ENCODE peak calls at places on chromosomes 16 and 17, in four cellular contexts. V is brain microvascular endothelial cell, D is heart left ventricle, T is uterus. K is an unnamed sample.

GRCh38 chr17:7351665-7352558 is at the start of gene KCTD11:
- DNase-seq in D (peak; percentile 91), V (peak; percentile 83), T (peak; percentile 93), K (peak; percentile 91)

GRCh38 chr17:38729886-38730525 is at the start of gene CISD3:
- DNase-seq in V (no peak), D (peak; percentile 91), T (peak; percentile 86), K (peak; percentile 40)

GRCh38 chr17:82230627-82231311 is 1.9 kb downstream of the SLC16A3 start:
- DNase-seq in D (peak; percentile 90), V (peak; percentile 64), T (peak; percentile 91), K (no peak)

GRCh38 chr17:80758793-80759673 is 214.4 kb downstream of the RPTOR start:
- DNase-seq in D (no peak), T (peak; percentile 45), V (no peak), K (no peak)

GRCh38 chr17:80319262-80319998 is 58.8 kb downstream of the RNF213 start:
- DNase-seq in T (no peak), V (no peak), D (no peak), K (no peak)

GRCh38 chr16:2752850-2753522 is 548 bp downstream of the SRRM2 start:
- DNase-seq in V (peak; percentile 41), T (peak; percentile 88), D (peak; percentile 88), K (no peak)

GRCh38 chr16:28556914-28557320 is 3.2 kb downstream of the SGF29 start:
- DNase-seq in V (no peak), T (no peak), D (no peak), K (no peak)

GRCh38 chr16:50584033-50584722 is 36.0 kb downstream of the NKD1 start:
- DNase-seq in V (no peak), T (no peak), D (no peak), K (no peak)

GRCh38 chr17:14201595-14201994 is 35.1 kb downstream of the CDRT15 start:
- DNase-seq in T (no peak), V (no peak), D (no peak), K (no peak)

GRCh38 chr17:28020515-28020914 is 22.0 kb upstream of the NLK start:
- DNase-seq in T (no peak), D (no peak), V (no peak), K (no peak)

GRCh38 chr17:82804442-82805191 is 35.2 kb downstream of the ZNF750 start:
- DNase-seq in V (no peak), D (peak; percentile 80), T (peak; percentile 94), K (no peak)

GRCh38 chr16:46620265-46621005 is 744 bp downstream of the SHCBP1 start:
- DNase-seq in T (no peak), D (no peak), V (peak; percentile 8), K (no peak)

GRCh38 chr17:45287526-45288264 is 25.8 kb upstream of the SPATA32 start:
- DNase-seq in T (no peak), D (no peak), V (no peak), K (no peak)

GRCh38 chr16:78669994-78670393 is 570.5 kb downstream of the WWOX start:
- DNase-seq in V (peak; percentile 18), T (peak; percentile 61), D (peak; percentile 75), K (no peak)

GRCh38 chr17:4968916-4969550 is 1.4 kb upstream of the SPAG7 start:
- DNase-seq in T (peak; percentile 50), D (no peak), V (peak; percentile 80), K (no peak)

GRCh38 chr16:29683543-29684090 is 4.6 kb downstream of the QPRT start:
- DNase-seq in T (no peak), D (no peak), V (no peak), K (no peak)

GRCh38 chr16:88569985-88570690 is at the start of gene ZC3H18:
- DNase-seq in V (peak; percentile 86), D (peak; percentile 99), T (peak; percentile 98), K (peak; percentile 72)

GRCh38 chr17:8976638-8977037 is 11.1 kb upstream of the PIK3R5 start:
- DNase-seq in D (no peak), V (no peak), T (no peak), K (no peak)

GRCh38 chr17:56779898-56780777 is 53.6 kb downstream of the C17orf67 start:
- DNase-seq in V (peak; percentile 49), T (peak; percentile 68), D (peak; percentile 63), K (peak; percentile 22)

GRCh38 chr17:35073991-35074627 is 10.6 kb upstream of the RFFL start:
- DNase-seq in D (no peak), T (no peak), V (no peak), K (no peak)

GRCh38 chr16:52456368-52456767 is 90.6 kb downstream of the TOX3 start:
- DNase-seq in D (no peak), V (no peak), T (no peak), K (peak; percentile 28)

GRCh38 chr16:81035975-81036750 is 521 bp downstream of the ATMIN start:
- DNase-seq in T (no peak), V (peak; percentile 6), D (peak; percentile 23), K (no peak)

GRCh38 chr16:66486773-66487579 is 59.9 kb downstream of the BEAN1 start:
- DNase-seq in V (peak; percentile 60), D (no peak), T (peak; percentile 20), K (no peak)

GRCh38 chr16:71474864-71475263 is 12.8 kb upstream of the ZNF23 start:
- DNase-seq in T (no peak), D (no peak), V (peak; percentile 93), K (peak; percentile 94)

GRCh38 chr16:66416981-66417700 is 10.0 kb upstream of the BEAN1 start:
- DNase-seq in T (no peak), V (no peak), D (no peak), K (peak; percentile 55)

GRCh38 chr17:31593806-31594205 is 202.3 kb downstream of the RAB11FIP4 start:
- DNase-seq in D (peak; percentile 56), V (peak; percentile 52), T (no peak), K (peak; percentile 73)

GRCh38 chr16:20901441-20902112 is 1.0 kb downstream of the LYRM1 start:
- DNase-seq in D (peak; percentile 54), T (peak; percentile 42), V (no peak), K (peak; percentile 81)

GRCh38 chr17:15184872-15185624 is 80.1 kb downstream of the PMP22 start:
- DNase-seq in T (no peak), V (no peak), D (no peak), K (no peak)

GRCh38 chr16:5066511-5066910 is 755 bp upstream of the C16orf89 start:
- DNase-seq in V (no peak), T (no peak), D (no peak), K (no peak)

GRCh38 chr17:72603346-72604242 is 482.8 kb downstream of the SOX9 start:
- DNase-seq in T (no peak), V (peak; percentile 95), D (no peak), K (no peak)

GRCh38 chr17:67281053-67281452 is 36.1 kb upstream of the HELZ start:
- DNase-seq in D (no peak), T (no peak), V (no peak), K (no peak)

DNA sequence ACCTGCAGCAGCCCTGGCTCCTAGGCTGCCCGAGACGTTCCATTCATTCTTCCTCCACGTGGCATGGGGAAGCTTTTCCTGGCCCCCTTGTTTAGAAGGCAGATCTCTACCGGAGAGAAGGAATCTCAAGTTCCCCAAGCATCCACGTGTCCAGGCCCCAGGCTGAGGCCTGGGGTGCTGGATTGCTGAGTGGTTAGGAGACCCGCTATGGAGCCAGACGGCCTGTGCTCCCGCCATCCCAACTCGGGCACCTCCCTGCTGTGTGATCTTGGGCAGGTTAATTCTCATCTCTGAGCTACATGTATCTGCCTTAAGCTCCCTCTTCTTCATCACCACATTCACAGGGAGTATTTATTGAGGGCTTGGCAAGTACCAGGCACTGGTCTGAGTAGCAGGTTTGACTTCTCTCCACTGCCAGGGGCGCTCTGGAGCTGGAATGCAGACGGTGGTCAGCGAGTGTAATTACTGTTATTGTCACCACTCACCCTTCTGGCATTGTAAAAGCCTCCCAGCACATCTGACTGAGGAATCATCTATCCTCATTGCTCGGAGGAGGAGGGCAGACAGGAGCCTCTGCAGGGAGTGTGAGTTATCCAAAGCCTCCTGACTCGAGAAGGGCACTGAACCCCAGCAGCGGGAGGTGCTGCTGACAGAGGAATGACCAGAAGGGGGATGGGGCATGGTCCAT is 1.1 kb upstream of the ADGRG1 start:
- DNase-seq in D (peak; percentile 8), T (no peak), V (peak; percentile 71), K (no peak)
- TF ChIP-seq CTCF in D (no peak), T (no peak), V (peak; percentile 64), K (no peak)

DNA sequence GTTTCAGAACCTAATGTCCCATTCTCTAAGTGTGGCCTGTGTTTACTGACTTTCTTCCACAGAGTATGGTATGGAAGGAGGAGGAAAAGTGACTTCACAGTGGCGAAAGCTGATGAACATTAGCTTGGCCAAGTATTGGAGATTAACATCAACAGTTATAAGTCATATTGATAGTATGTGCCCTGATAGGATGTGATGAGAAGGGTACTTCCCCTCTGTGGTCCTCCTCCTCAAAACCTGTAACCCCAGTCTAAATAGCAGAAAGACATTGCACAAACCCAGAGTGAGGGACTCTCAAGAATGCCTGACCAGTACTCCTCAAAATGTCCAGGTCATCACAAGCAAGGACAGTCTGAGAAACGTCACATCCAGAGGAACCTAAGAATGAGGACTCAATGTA is 73.1 kb downstream of the CLEC16A start:
- DNase-seq in T (no peak), V (no peak), D (no peak), K (no peak)
- H3K27ac ChIP-seq in T (no peak overlapping the region), V (no peak overlapping the region), D (no peak overlapping the region), K (peak overlapping the region; percentile 84)

GRCh38 chr17:51608251-51608933 is 348.0 kb downstream of the UTP18 start:
- DNase-seq in D (no peak), T (no peak), V (no peak), K (no peak)
- TF ChIP-seq CTCF in D (no peak), T (no peak), V (no peak), K (no peak)

DNA sequence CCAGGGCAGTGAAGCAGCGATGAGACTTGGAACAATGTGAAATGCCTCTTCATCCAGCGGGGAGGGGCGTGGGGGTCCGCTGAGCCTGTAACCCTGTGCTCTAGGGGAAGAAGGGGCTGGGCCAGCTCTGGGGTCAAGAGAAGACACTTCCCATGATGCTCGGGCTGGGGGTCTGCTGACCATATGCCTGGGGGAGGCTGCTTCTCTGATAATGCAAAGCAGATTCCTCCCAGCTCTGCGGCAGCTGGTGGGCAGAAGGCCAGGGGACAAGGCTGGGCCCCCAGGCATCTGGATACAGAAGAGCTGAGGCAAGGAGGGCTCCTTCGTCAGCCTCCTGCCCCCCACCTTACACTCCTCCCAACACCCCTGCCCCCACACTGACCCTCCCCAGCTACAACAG is 24.7 kb downstream of the NGFR start:
- DNase-seq in D (no peak), V (no peak), T (peak; percentile 73), K (no peak)
- H3K27ac ChIP-seq in D (no peak overlapping the region), V (no peak overlapping the region), T (peak overlapping the region; percentile 36), K (no peak overlapping the region)